ENCODE peak calls at places on chromosomes 16 and 17, in ten cellular contexts. S is ovary; R is heart right ventricle; U is MM.1S; Z is GM23248; N is CD8-positive, alpha-beta memory T cell; Q is keratinocyte; K is effector memory CD4-positive, alpha-beta T cell; X is PC-3; E is prostate gland. F is an unnamed sample.

GRCh38 chr17:80108321-80108971 is 7.1 kb downstream of the GAA start:
- DNase-seq in N (no peak), Q (no peak), Z (no peak), R (no peak), X (no peak), K (no peak), U (no peak), E (no peak), S (peak; percentile 20), F (no peak)

GRCh38 chr17:76378548-76379274 is 5.7 kb upstream of the SPHK1 start:
- DNase-seq in Z (no peak), U (no peak), R (no peak), S (no peak), X (no peak), N (no peak), Q (no peak), K (no peak), E (no peak), F (no peak)

GRCh38 chr17:43917348-43918025 is 10.2 kb upstream of the MPP2 start:
- DNase-seq in S (no peak), U (peak; percentile 80), K (no peak), N (peak; percentile 14), E (no peak), Q (no peak), X (no peak), Z (peak; percentile 17), R (peak; percentile 34), F (no peak)

GRCh38 chr17:40178021-40178601 is 841 bp downstream of the RAPGEFL1 start:
- DNase-seq in Z (no peak), U (no peak), S (peak; percentile 39), N (no peak), Q (no peak), E (no peak), X (no peak), R (no peak), K (no peak), F (no peak)

GRCh38 chr16:58963479-58963878 is 229.4 kb upstream of the GOT2 start:
- DNase-seq in Q (no peak), X (no peak), N (no peak), K (no peak), U (no peak), Z (no peak), S (no peak), R (no peak), E (no peak), F (no peak)

GRCh38 chr17:65595071-65595655 is 33.7 kb upstream of the AXIN2 start:
- DNase-seq in X (no peak), Q (no peak), R (no peak), U (no peak), Z (no peak), N (no peak), E (no peak), S (no peak), K (no peak), F (no peak)

GRCh38 chr17:38705803-38706624 is 941 bp downstream of the MLLT6 start:
- DNase-seq in N (peak; percentile 21), Z (peak; percentile 59), R (peak; percentile 83), E (peak; percentile 49), Q (no peak), S (peak; percentile 75), X (peak; percentile 24), K (peak; percentile 14), U (peak; percentile 9), F (no peak)

GRCh38 chr16:30526137-30526822 is at the start of gene ZNF768:
- DNase-seq in N (peak; percentile 41), E (no peak), R (no peak), U (no peak), X (peak; percentile 8), S (peak; percentile 68), Z (peak; percentile 62), Q (no peak), K (peak; percentile 26), F (no peak)

GRCh38 chr17:17837966-17838962 is 1.5 kb upstream of the SREBF1 start:
- DNase-seq in E (peak; percentile 72), R (peak; percentile 89), Z (peak; percentile 73), K (no peak), U (no peak), Q (no peak), N (no peak), X (peak; percentile 86), S (peak; percentile 55), F (no peak)

GRCh38 chr17:44522883-44523671 is 19.9 kb upstream of the GPATCH8 start:
- DNase-seq in Z (peak; percentile 86), X (peak; percentile 83), K (no peak), E (peak; percentile 30), N (no peak), S (no peak), Q (no peak), U (peak; percentile 78), R (peak; percentile 63), F (no peak)

GRCh38 chr16:11780988-11781680 is 15.9 kb downstream of the ZC3H7A start:
- DNase-seq in E (no peak), S (no peak), N (no peak), U (no peak), R (no peak), Q (no peak), Z (no peak), K (no peak), X (no peak), F (no peak)

GRCh38 chr17:67336859-67337258 is 29.5 kb downstream of the PSMD12 start:
- DNase-seq in S (no peak), X (no peak), E (no peak), U (no peak), Q (no peak), K (no peak), Z (no peak), R (no peak), N (no peak), F (no peak)

DNA sequence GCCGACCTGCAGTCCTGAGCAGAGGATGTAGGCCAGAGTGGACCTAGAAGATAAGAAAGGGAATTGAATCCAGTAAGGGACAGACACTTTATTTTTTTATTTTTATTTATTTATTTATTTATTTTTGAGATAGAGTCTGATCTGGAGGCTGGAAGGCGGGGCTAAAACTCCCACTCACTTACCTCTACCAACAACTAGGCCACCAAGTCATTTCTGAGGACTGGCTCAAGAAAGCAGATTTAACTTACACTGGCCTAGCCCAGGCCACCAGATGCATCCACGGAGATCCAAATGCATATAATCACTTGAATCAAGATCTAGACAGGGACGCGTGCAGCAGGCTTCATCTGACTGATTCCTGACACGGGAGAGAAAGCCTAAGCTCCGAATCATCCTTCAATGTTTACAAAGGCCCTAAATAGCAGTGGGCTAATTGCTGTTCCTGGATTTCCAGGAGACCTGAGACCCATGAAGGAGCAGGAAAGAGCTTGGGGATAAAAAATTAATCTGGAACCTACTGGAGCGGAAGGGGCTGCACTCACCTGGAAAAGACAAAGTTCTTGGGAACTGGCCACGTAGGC is 1.1 kb upstream of the ALOX12 start:
- DNase-seq in E (no peak), S (no peak), N (no peak), R (no peak), Z (peak; percentile 21), Q (no peak), K (no peak), X (no peak), U (no peak), F (no peak)
- H3K4me3 ChIP-seq in E (no peak overlapping the region), S (no peak overlapping the region), N (no peak overlapping the region), R (no peak overlapping the region), Z (no peak overlapping the region), Q (peak overlapping the region; percentile 58), K (no peak overlapping the region), X (no peak overlapping the region), U (no peak overlapping the region), F (no peak overlapping the region)

GRCh38 chr17:1759529-1759928 is 2.3 kb upstream of the SERPINF1 start:
- DNase-seq in S (no peak), R (no peak), K (no peak), U (no peak), Z (no peak), X (peak; percentile 53), E (no peak), N (no peak), Q (no peak), F (no peak)
- H3K27ac ChIP-seq in S (no peak overlapping the region), R (no peak overlapping the region), K (no peak overlapping the region), U (no peak overlapping the region), Z (no peak overlapping the region), X (no peak overlapping the region), E (peak overlapping the region; percentile 34), N (no peak overlapping the region), Q (no peak overlapping the region), F (no peak overlapping the region)

GRCh38 chr16:5845046-5845445 is 747.5 kb upstream of the EEF2KMT start:
- DNase-seq in R (no peak), U (no peak), E (no peak), Z (no peak), Q (no peak), K (no peak), S (no peak), N (no peak), X (no peak), F (no peak)

GRCh38 chr16:5854027-5854426 is 756.4 kb upstream of the EEF2KMT start:
- DNase-seq in S (no peak), Q (no peak), E (no peak), X (no peak), Z (no peak), U (no peak), K (no peak), N (no peak), R (no peak), F (no peak)

GRCh38 chr16:5852151-5852550 is 754.6 kb upstream of the EEF2KMT start:
- DNase-seq in K (no peak), E (no peak), X (no peak), S (no peak), N (no peak), Q (no peak), R (no peak), U (peak; percentile 80), Z (no peak), F (no peak)

GRCh38 chr16:5851583-5851982 is 754.0 kb upstream of the EEF2KMT start:
- DNase-seq in N (no peak), R (no peak), S (no peak), Q (no peak), E (no peak), K (no peak), U (peak; percentile 97), Z (no peak), X (peak; percentile 25), F (no peak)

GRCh38 chr16:5850632-5851175 is 753.1 kb upstream of the EEF2KMT start:
- DNase-seq in R (no peak), N (no peak), Z (no peak), Q (no peak), X (no peak), S (no peak), K (no peak), U (peak; percentile 63), E (no peak), F (no peak)
- H3K4me3 ChIP-seq in R (no peak overlapping the region), N (no peak overlapping the region), Z (no peak overlapping the region), Q (no peak overlapping the region), X (no peak overlapping the region), S (no peak overlapping the region), K (no peak overlapping the region), U (peak overlapping the region; percentile 35), E (no peak overlapping the region), F (no peak overlapping the region)

DNA sequence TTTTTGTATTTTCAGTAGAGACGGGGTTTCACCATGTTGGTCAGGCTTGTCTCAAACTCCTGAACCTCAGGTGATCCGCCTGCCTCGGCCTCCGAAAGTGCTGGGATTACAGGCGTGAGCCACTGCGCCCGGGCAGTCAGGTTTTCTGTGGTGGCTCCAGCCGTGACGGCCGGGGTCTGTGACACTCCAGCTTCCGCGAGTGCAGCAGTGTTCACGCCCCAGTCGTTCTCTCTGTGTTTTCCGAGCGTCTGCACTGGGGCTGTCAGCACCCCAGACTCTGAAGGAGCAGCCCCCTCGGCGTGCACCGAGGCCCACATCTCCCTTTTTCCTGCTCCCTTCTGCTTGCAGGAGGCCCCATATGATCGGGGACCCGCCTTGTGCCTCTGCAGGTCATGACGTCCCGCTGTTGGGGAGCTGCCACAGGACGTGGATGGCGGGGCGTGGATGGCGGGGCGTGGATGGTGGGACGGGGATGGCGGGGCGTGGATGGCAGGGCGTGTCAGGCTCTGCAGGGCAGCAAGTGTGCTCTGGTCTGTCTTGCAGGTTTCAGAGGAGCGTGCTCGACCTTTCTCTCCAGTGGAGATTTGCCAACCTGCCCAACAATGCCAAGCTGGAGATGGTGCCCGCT is 5.7 kb downstream of the ASPSCR1 start:
- DNase-seq in X (no peak), Z (no peak), K (no peak), R (no peak), E (no peak), S (no peak), U (no peak), N (no peak), Q (no peak), F (no peak)
- H3K27ac ChIP-seq in X (no peak overlapping the region), Z (no peak overlapping the region), K (no peak overlapping the region), R (no peak overlapping the region), E (no peak overlapping the region), S (no peak overlapping the region), U (no peak overlapping the region), N (no peak overlapping the region), Q (no peak overlapping the region), F (no peak overlapping the region)